ENCODE peak calls at places on chromosomes 11 and 22, in seven cellular contexts. I is lower lobe of right lung, W is foreskin fibroblast, G is tibial nerve, B is fibroblast of mammary gland, Y is psoas muscle, P is AG09309. X is an unnamed sample.

GRCh38 chr11:20599424-20600346 is at the start of gene SLC6A5:
- DNase-seq in I (no peak), W (peak), G (no peak), B (peak), Y (peak), P (no peak), X (no peak)

GRCh38 chr22:36237462-36238347 is 1.6 kb downstream of the APOL2 start:
- DNase-seq in I (no peak), W (no peak), G (no peak), B (peak), Y (no peak), P (no peak), X (no peak)

GRCh38 chr11:87473174-87473573 is 435.4 kb downstream of the TMEM135 start:
- DNase-seq in I (no peak), W (peak), G (no peak), B (peak), Y (no peak), P (peak), X (no peak)

GRCh38 chr11:804599-804964 is 449 bp downstream of the PIDD1 start:
- DNase-seq in I (no peak), W (no peak), G (no peak), B (no peak), Y (no peak), P (no peak), X (no peak)

GRCh38 chr11:83367745-83368144 is 81.6 kb upstream of the CCDC90B start:
- DNase-seq in I (no peak), W (no peak), G (no peak), B (no peak), Y (no peak), P (no peak), X (no peak)

GRCh38 chr11:123308077-123308476 is 113.0 kb upstream of the CLMP start:
- DNase-seq in I (no peak), W (peak), G (peak), B (peak), Y (no peak), P (peak), X (no peak)

GRCh38 chr22:36762687-36763260 is 13.1 kb downstream of the IFT27 start:
- DNase-seq in I (peak), W (peak), G (no peak), B (peak), Y (no peak), P (no peak), X (no peak)

GRCh38 chr11:116641561-116642045 is 131.2 kb downstream of the BUD13 start:
- DNase-seq in I (peak), W (peak), G (no peak), B (no peak), Y (peak), P (no peak), X (no peak)

GRCh38 chr11:124945826-124946225 is 8.2 kb upstream of the CCDC15 start:
- DNase-seq in I (no peak), W (no peak), G (no peak), B (no peak), Y (no peak), P (no peak), X (no peak)

GRCh38 chr11:68479390-68479789 is 18.8 kb downstream of the PPP6R3 start:
- DNase-seq in I (no peak), W (no peak), G (no peak), B (no peak), Y (no peak), P (no peak), X (no peak)
- H3K4me3 ChIP-seq in I (no peak), W (no peak), G (no peak), B (no peak), Y (no peak), P (no peak), X (no peak)

GRCh38 chr11:9990221-9990973 is 303.6 kb downstream of the SBF2 start:
- DNase-seq in I (no peak), W (no peak), G (no peak), B (peak), Y (no peak), P (no peak), X (no peak)
- TF ChIP-seq CTCF in I (no peak), W (no peak), G (no peak), B (peak), Y (no peak), P (no peak), X (no peak)

GRCh38 chr11:67301313-67301921 is 1.9 kb upstream of the SSH3 start:
- DNase-seq in I (peak), W (no peak), G (no peak), B (no peak), Y (no peak), P (no peak), X (no peak)

GRCh38 chr11:67302571-67303131 is 679 bp upstream of the SSH3 start:
- DNase-seq in I (peak), W (no peak), G (no peak), B (no peak), Y (no peak), P (no peak), X (peak)

GRCh38 chr11:67303132-67303988 is at the start of gene SSH3:
- DNase-seq in I (peak), W (peak), G (peak), B (peak), Y (peak), P (no peak), X (peak)

GRCh38 chr11:67300756-67301312 is 2.5 kb upstream of the SSH3 start:
- DNase-seq in I (no peak), W (no peak), G (no peak), B (no peak), Y (peak), P (no peak), X (no peak)

DNA sequence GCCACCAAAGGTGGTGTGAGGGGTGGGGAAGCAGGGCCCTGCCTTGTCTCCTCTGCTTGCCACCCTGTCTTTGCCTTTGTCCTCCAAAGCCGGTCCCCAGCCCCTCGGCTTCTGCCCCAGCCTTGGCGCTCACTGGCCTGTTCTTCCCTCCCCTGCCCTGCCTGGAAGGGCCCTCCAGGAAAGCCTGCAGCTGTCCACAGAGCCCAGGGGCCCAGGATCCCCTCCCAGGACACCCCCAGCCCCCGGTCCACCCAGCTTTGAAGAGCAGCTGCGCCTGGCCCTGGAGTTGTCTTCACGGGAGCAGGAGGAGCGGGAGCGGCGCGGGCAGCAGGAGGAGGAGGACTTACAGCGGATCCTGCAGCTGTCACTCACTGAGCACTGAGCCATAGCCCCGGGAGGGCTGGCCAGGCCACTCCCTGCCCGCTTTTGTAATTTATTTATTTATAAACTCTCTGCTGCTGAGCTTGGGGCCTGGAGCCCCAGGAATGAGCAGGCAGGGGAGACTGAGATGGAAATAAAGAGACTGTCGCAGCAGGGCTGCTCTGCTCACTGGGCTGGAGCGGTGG is 1.3 kb upstream of the SSH3 start:
- DNase-seq in I (peak), W (peak), G (no peak), B (peak), Y (peak), P (no peak), X (peak)
- H3K4me3 ChIP-seq in I (peak), W (no peak), G (peak), B (no peak), Y (peak), P (no peak), X (peak)

GRCh38 chr11:121932646-121933185 is 183.3 kb downstream of the BLID start:
- DNase-seq in I (no peak), W (no peak), G (no peak), B (no peak), Y (no peak), P (no peak), X (no peak)
- TF ChIP-seq CTCF in I (no peak), W (no peak), G (no peak), B (no peak), Y (no peak), P (no peak), X (no peak)

DNA sequence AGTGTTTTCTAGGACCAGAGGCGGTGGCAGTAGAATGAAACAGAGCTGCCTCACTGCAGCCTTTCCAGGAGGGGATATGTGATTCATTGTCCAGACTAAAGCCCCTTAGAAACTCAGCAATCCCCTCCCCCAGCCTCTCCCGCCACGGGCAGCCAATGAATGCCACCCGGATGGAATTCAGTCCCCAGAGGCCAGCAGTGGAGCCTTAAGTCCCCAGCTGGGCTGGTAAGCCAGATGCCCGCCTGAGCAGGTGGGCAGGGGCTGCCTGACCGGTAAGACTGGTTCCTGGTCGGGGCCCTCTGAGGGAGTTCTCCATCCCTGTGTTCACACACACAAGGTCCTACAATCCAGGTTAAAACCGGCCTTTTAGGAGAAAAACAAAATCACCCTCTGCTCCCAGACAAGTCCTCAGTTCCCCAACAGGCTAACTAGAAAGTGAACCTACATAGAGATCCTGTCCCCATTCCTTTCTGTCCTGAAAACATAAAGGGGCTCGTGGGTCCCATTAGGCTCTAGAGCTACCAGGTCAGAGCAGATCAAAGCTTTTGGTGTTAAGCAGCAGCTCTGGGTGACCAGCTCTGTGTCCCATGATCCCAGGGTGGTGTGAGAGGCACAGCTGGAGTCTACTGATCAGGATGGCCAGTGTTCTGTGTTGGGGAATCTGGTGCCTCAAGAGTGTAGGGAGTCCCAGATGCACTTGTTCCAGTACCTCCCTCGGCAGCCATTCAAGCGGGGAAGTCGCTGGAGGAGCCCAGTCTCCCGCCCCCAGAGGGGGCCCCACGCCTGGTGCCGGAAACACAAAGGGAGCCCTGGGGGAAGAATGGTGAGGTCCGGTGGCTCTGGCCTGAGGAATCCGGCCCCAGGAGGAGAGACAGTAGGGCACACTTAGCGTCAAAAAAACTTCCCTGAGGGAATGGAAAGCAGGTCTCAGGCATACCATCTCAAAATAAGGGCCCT is 2.6 kb downstream of the PATZ1 start:
- DNase-seq in I (peak), W (no peak), G (peak), B (no peak), Y (no peak), P (no peak), X (peak)
- H3K4me3 ChIP-seq in I (peak), W (peak), G (peak), B (no peak), Y (peak), P (no peak), X (peak)

DNA sequence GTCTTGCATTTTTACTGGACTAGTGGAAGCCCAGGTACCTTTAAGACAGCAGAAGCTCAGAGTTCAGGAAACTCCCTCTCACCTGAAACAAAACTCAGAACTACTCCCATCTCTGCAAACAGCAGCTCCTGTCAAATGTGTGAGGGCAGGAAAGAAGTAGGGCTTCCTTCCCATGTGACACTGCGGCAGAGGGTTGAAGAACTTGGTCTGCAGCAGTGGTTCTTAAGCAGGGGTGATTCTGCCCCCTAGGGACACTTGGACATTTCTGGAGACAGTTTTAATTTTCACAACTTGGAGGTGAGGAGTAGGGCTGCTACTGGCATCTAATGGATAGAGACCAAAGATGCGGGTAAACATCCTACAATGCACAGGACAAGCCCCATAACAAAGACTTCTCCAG is 63.4 kb downstream of the RCN1 start:
- DNase-seq in I (no peak), W (peak), G (no peak), B (peak), Y (no peak), P (peak), X (no peak)
- TF ChIP-seq CTCF in I (no peak), W (peak), G (no peak), B (no peak), Y (no peak), P (peak), X (no peak)

DNA sequence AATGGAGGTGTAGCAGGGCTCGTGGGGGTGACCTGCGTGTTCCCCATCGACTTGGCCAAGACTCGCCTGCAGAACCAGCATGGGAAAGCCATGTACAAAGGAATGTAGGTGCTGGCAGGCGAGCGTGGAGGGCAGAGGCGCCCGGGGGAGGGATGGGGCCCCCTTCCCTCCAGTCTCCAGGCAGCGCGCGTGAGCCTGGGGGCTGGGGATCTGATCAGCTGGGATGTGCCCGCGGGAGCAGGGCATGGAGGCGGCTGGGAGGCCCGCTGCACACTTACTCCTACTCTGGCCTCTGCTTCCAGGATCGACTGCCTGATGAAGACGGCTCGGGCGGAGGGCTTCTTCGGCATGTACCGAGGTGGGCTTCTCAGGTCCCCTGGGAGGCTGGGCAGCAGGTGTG is 17.8 kb downstream of the SLC25A18 start:
- DNase-seq in I (no peak), W (no peak), G (no peak), B (no peak), Y (no peak), P (no peak), X (no peak)
- H3K4me3 ChIP-seq in I (no peak), W (no peak), G (no peak), B (no peak), Y (no peak), P (no peak), X (no peak)

GRCh38 chr22:22380098-22381030 is 128.2 kb downstream of the ZNF280B start:
- DNase-seq in I (no peak), W (no peak), G (no peak), B (no peak), Y (no peak), P (no peak), X (no peak)
- TF ChIP-seq CTCF in I (no peak), W (no peak), G (no peak), B (no peak), Y (no peak), P (no peak), X (no peak)

X was measured in tibial artery.